ENCODE peak calls at places on chromosomes 2 and 18, in seven cellular contexts. One of them, this sample, is unnamed.

GRCh38 chr2:68853035-68853434 is 18.2 kb downstream of the BMP10 start:
- DNase-seq in stomach: no peak
- DNase-seq in K562: no peak
- DNase-seq in GM12878: no peak
- DNase-seq in tibial nerve: no peak
- DNase-seq in HepG2: no peak
- DNase-seq in ovary: no peak
- DNase-seq in this sample: no peak

GRCh38 chr2:68363731-68364130 is 1.4 kb upstream of the PLEK start:
- DNase-seq in stomach: no peak
- DNase-seq in K562: no peak
- DNase-seq in GM12878: no peak
- DNase-seq in tibial nerve: no peak
- DNase-seq in HepG2: no peak
- DNase-seq in ovary: no peak
- DNase-seq in this sample: no peak

GRCh38 chr2:234292205-234292954 is 204.5 kb downstream of the ARL4C start:
- DNase-seq in stomach: no peak
- DNase-seq in K562: no peak
- DNase-seq in GM12878: peak
- DNase-seq in tibial nerve: no peak
- DNase-seq in HepG2: no peak
- DNase-seq in ovary: no peak
- DNase-seq in this sample: no peak

GRCh38 chr2:186308347-186308746 is 177.7 kb upstream of the ZC3H15 start:
- DNase-seq in stomach: no peak
- DNase-seq in K562: no peak
- DNase-seq in GM12878: no peak
- DNase-seq in tibial nerve: no peak
- DNase-seq in HepG2: peak
- DNase-seq in ovary: no peak
- DNase-seq in this sample: no peak

GRCh38 chr2:179946810-179947485 is 60.1 kb downstream of the CWC22 start:
- DNase-seq in stomach: no peak
- DNase-seq in K562: no peak
- DNase-seq in GM12878: no peak
- DNase-seq in tibial nerve: no peak
- DNase-seq in HepG2: no peak
- DNase-seq in ovary: no peak
- DNase-seq in this sample: no peak

GRCh38 chr2:16312771-16313170 is 352.9 kb downstream of the CYRIA start:
- DNase-seq in stomach: no peak
- DNase-seq in K562: no peak
- DNase-seq in GM12878: no peak
- DNase-seq in tibial nerve: no peak
- DNase-seq in HepG2: no peak
- DNase-seq in ovary: no peak
- DNase-seq in this sample: no peak

GRCh38 chr2:47420214-47420613 is 17.3 kb downstream of the MSH2 start:
- DNase-seq in stomach: no peak
- DNase-seq in K562: no peak
- DNase-seq in GM12878: no peak
- DNase-seq in tibial nerve: no peak
- DNase-seq in HepG2: no peak
- DNase-seq in ovary: no peak
- DNase-seq in this sample: no peak

GRCh38 chr18:55096261-55097026 is 137.2 kb upstream of the CCDC68 start:
- DNase-seq in stomach: no peak
- DNase-seq in K562: no peak
- DNase-seq in GM12878: no peak
- DNase-seq in tibial nerve: peak
- DNase-seq in HepG2: peak
- DNase-seq in ovary: no peak
- DNase-seq in this sample: no peak

GRCh38 chr2:128451084-128451483 is 132.4 kb upstream of the HS6ST1 start:
- DNase-seq in stomach: peak
- DNase-seq in K562: no peak
- DNase-seq in GM12878: no peak
- DNase-seq in tibial nerve: no peak
- DNase-seq in HepG2: no peak
- DNase-seq in ovary: no peak
- DNase-seq in this sample: no peak

GRCh38 chr2:182594286-182594685 is 121.8 kb upstream of the DNAJC10 start:
- DNase-seq in stomach: no peak
- DNase-seq in K562: no peak
- DNase-seq in GM12878: no peak
- DNase-seq in tibial nerve: no peak
- DNase-seq in HepG2: no peak
- DNase-seq in ovary: no peak
- DNase-seq in this sample: no peak

GRCh38 chr18:31424383-31424988 is 23.1 kb upstream of the DSG3 start:
- DNase-seq in stomach: peak
- DNase-seq in K562: peak
- DNase-seq in GM12878: no peak
- DNase-seq in tibial nerve: no peak
- DNase-seq in HepG2: peak
- DNase-seq in ovary: no peak
- DNase-seq in this sample: no peak

GRCh38 chr2:96507957-96508520 is 2.9 kb upstream of the NEURL3 start:
- DNase-seq in stomach: peak
- DNase-seq in K562: peak
- DNase-seq in GM12878: no peak
- DNase-seq in tibial nerve: peak
- DNase-seq in HepG2: peak
- DNase-seq in ovary: peak
- DNase-seq in this sample: peak

GRCh38 chr2:106859498-106859897 is 26.5 kb downstream of the ST6GAL2 start:
- DNase-seq in stomach: no peak
- DNase-seq in K562: no peak
- DNase-seq in GM12878: no peak
- DNase-seq in tibial nerve: no peak
- DNase-seq in HepG2: no peak
- DNase-seq in ovary: no peak
- DNase-seq in this sample: no peak

GRCh38 chr2:117091438-117091837 is 723.1 kb upstream of the DDX18 start:
- DNase-seq in stomach: no peak
- DNase-seq in K562: no peak
- DNase-seq in GM12878: no peak
- DNase-seq in tibial nerve: no peak
- DNase-seq in HepG2: no peak
- DNase-seq in ovary: no peak
- DNase-seq in this sample: no peak

GRCh38 chr2:127293386-127293757 is 572 bp downstream of the ERCC3 start:
- DNase-seq in stomach: no peak
- DNase-seq in K562: no peak
- DNase-seq in GM12878: no peak
- DNase-seq in tibial nerve: no peak
- DNase-seq in HepG2: no peak
- DNase-seq in ovary: no peak
- DNase-seq in this sample: peak

GRCh38 chr18:63844254-63844653 is 43.3 kb upstream of the SERPINB2 start:
- DNase-seq in stomach: no peak
- DNase-seq in K562: no peak
- DNase-seq in GM12878: no peak
- DNase-seq in tibial nerve: no peak
- DNase-seq in HepG2: no peak
- DNase-seq in ovary: no peak
- DNase-seq in this sample: no peak

GRCh38 chr2:179884193-179884592 is 22.8 kb upstream of the ZNF385B start:
- DNase-seq in stomach: no peak
- DNase-seq in K562: no peak
- DNase-seq in GM12878: no peak
- DNase-seq in tibial nerve: no peak
- DNase-seq in HepG2: no peak
- DNase-seq in ovary: no peak
- DNase-seq in this sample: no peak

GRCh38 chr2:65424391-65424790 is 8.0 kb downstream of the SPRED2 start:
- DNase-seq in stomach: no peak
- DNase-seq in K562: no peak
- DNase-seq in GM12878: no peak
- DNase-seq in tibial nerve: no peak
- DNase-seq in HepG2: no peak
- DNase-seq in ovary: no peak
- DNase-seq in this sample: no peak

GRCh38 chr2:65429799-65430514 is 2.4 kb downstream of the SPRED2 start:
- DNase-seq in stomach: peak
- DNase-seq in K562: no peak
- DNase-seq in GM12878: no peak
- DNase-seq in tibial nerve: no peak
- DNase-seq in HepG2: no peak
- DNase-seq in ovary: no peak
- DNase-seq in this sample: peak

GRCh38 chr2:65430515-65431416 is 1.6 kb downstream of the SPRED2 start:
- DNase-seq in stomach: peak
- DNase-seq in K562: peak
- DNase-seq in GM12878: no peak
- DNase-seq in tibial nerve: peak
- DNase-seq in HepG2: peak
- DNase-seq in ovary: peak
- DNase-seq in this sample: peak

GRCh38 chr2:65425276-65425675 is 7.1 kb downstream of the SPRED2 start:
- DNase-seq in stomach: no peak
- DNase-seq in K562: no peak
- DNase-seq in GM12878: no peak
- DNase-seq in tibial nerve: no peak
- DNase-seq in HepG2: no peak
- DNase-seq in ovary: no peak
- DNase-seq in this sample: no peak

GRCh38 chr2:65427536-65427935 is 4.9 kb downstream of the SPRED2 start:
- DNase-seq in stomach: no peak
- DNase-seq in K562: no peak
- DNase-seq in GM12878: no peak
- DNase-seq in tibial nerve: no peak
- DNase-seq in HepG2: no peak
- DNase-seq in ovary: no peak
- DNase-seq in this sample: no peak
- TF ChIP-seq EP300 in stomach: no peak
- TF ChIP-seq EP300 in K562: no peak
- TF ChIP-seq EP300 in GM12878: no peak
- TF ChIP-seq EP300 in tibial nerve: no peak
- TF ChIP-seq EP300 in HepG2: no peak
- TF ChIP-seq EP300 in ovary: no peak
- TF ChIP-seq EP300 in this sample: no peak

DNA sequence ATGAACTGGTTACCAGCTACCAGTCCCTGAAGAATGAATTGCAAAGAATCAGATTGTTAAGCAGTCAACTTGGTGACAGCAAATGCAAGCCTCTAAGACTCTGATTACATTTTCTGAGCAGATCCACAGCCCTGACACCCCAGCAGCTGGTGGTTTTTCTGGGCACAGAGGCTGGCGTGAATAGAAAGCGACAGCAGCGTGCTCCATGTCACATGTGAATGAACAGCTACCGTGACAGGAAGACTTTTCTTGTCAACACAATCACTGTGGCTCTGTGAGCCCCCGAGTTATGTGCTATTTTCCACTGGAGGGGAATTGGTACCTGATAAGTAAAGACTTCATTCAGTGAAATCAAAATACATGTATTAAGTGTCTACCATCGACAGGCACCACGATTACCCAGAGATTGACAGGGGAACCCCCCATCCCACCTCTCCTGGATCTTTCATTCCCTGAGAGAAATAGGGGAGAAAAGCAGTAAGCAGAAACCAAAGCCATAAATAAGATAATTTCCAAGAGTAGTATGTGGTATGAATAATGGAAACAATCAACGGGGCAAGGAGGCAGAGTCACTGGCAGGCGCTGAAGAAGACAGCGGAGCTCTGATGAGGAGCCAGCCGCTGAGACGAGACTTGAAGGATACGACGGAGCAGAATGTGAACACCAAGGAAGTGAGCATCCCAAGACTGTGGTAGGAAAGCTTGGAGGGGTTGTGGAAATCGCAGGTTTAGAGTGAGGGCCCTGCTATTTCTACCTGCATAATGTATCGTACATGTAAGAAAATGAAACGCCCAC is 93.4 kb upstream of the CBLN2 start:
- DNase-seq in stomach: no peak
- DNase-seq in K562: no peak
- DNase-seq in GM12878: no peak
- DNase-seq in tibial nerve: no peak
- DNase-seq in HepG2: no peak
- DNase-seq in ovary: no peak
- DNase-seq in this sample: no peak
- TF ChIP-seq EP300 in stomach: no peak
- TF ChIP-seq EP300 in K562: no peak
- TF ChIP-seq EP300 in GM12878: no peak
- TF ChIP-seq EP300 in tibial nerve: no peak
- TF ChIP-seq EP300 in HepG2: no peak
- TF ChIP-seq EP300 in ovary: no peak
- TF ChIP-seq EP300 in this sample: no peak

GRCh38 chr2:220277445-220277960 is 650.1 kb downstream of the SLC4A3 start:
- DNase-seq in stomach: peak
- DNase-seq in K562: no peak
- DNase-seq in GM12878: no peak
- DNase-seq in tibial nerve: peak
- DNase-seq in HepG2: no peak
- DNase-seq in ovary: peak
- DNase-seq in this sample: peak
- TF ChIP-seq EP300 in stomach: no peak
- TF ChIP-seq EP300 in K562: no peak
- TF ChIP-seq EP300 in GM12878: no peak
- TF ChIP-seq EP300 in tibial nerve: no peak
- TF ChIP-seq EP300 in HepG2: no peak
- TF ChIP-seq EP300 in ovary: no peak
- TF ChIP-seq EP300 in this sample: no peak

GRCh38 chr18:74567805-74568204 is 29.9 kb upstream of the ZNF407 start:
- DNase-seq in stomach: no peak
- DNase-seq in K562: no peak
- DNase-seq in GM12878: no peak
- DNase-seq in tibial nerve: no peak
- DNase-seq in HepG2: no peak
- DNase-seq in ovary: no peak
- DNase-seq in this sample: no peak

GRCh38 chr18:74564012-74564411 is 29.7 kb downstream of the CNDP1 start:
- DNase-seq in stomach: no peak
- DNase-seq in K562: no peak
- DNase-seq in GM12878: no peak
- DNase-seq in tibial nerve: no peak
- DNase-seq in HepG2: no peak
- DNase-seq in ovary: no peak
- DNase-seq in this sample: no peak

GRCh38 chr18:74562080-74562725 is 27.9 kb downstream of the CNDP1 start:
- DNase-seq in stomach: no peak
- DNase-seq in K562: no peak
- DNase-seq in GM12878: no peak
- DNase-seq in tibial nerve: no peak
- DNase-seq in HepG2: no peak
- DNase-seq in ovary: no peak
- DNase-seq in this sample: no peak

GRCh38 chr18:74558096-74558495 is 23.8 kb downstream of the CNDP1 start:
- DNase-seq in stomach: no peak
- DNase-seq in K562: no peak
- DNase-seq in GM12878: no peak
- DNase-seq in tibial nerve: no peak
- DNase-seq in HepG2: no peak
- DNase-seq in ovary: no peak
- DNase-seq in this sample: no peak

DNA sequence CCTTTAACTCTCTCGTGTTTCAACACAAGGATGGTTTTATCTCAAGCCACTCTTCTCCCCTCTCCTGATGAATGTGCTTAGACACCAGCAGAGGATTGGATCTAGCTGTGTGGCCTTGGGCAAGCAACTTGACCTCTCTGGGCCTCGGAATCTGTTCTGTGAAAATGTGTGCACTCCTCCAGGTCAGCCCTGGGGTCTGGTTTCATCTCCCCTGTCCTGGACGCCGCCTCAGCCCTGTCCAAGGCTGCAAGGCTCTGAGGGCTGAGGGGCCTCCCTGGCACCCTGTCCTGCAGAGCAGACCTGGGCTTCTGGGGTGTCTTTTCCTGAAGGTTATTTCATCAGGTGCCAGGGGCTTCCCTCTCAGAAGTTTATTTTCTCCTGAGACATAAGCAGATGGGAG is 28.5 kb downstream of the CNDP1 start:
- DNase-seq in stomach: no peak
- DNase-seq in K562: no peak
- DNase-seq in GM12878: no peak
- DNase-seq in tibial nerve: no peak
- DNase-seq in HepG2: no peak
- DNase-seq in ovary: no peak
- DNase-seq in this sample: no peak
- TF ChIP-seq EP300 in stomach: no peak
- TF ChIP-seq EP300 in K562: no peak
- TF ChIP-seq EP300 in GM12878: no peak
- TF ChIP-seq EP300 in tibial nerve: no peak
- TF ChIP-seq EP300 in HepG2: no peak
- TF ChIP-seq EP300 in ovary: no peak
- TF ChIP-seq EP300 in this sample: no peak

This sample was measured in upper lobe of left lung.